ENCODE peak calls at places on chromosomes 7 and 10, in four cellular contexts. R, J, Q and T are unnamed samples.

GRCh38 chr10:114753126-114753525 is 68.5 kb upstream of the FHIP2A start:
- DNase-seq in Q (no peak), R (peak), J (no peak), T (no peak)

GRCh38 chr10:129877773-129878371 is 86.2 kb downstream of the EBF3 start:
- DNase-seq in J (no peak), R (no peak), Q (peak), T (no peak)

GRCh38 chr7:34761627-34762026 is 103.6 kb downstream of the NPSR1 start:
- DNase-seq in Q (peak), J (no peak), R (peak), T (no peak)

GRCh38 chr7:57179776-57180415 is 47.7 kb upstream of the ZNF479 start:
- DNase-seq in J (no peak), R (no peak), Q (no peak), T (no peak)

GRCh38 chr7:5661941-5662340 is 119.5 kb downstream of the RNF216 start:
- DNase-seq in R (no peak), Q (no peak), J (no peak), T (peak)

GRCh38 chr10:71367279-71367678 is 29.4 kb upstream of the CDH23 start:
- DNase-seq in R (no peak), Q (no peak), J (no peak), T (no peak)

GRCh38 chr10:22564060-22564459 is 150.3 kb downstream of the PIP4K2A start:
- DNase-seq in Q (no peak), R (no peak), J (no peak), T (no peak)

GRCh38 chr10:15262036-15262713 is 93.7 kb upstream of the NMT2 start:
- DNase-seq in J (no peak), Q (peak), R (peak), T (no peak)

GRCh38 chr7:47638679-47639306 is 56.9 kb upstream of the TNS3 start:
- DNase-seq in Q (peak), R (no peak), J (peak), T (no peak)

GRCh38 chr10:110007171-110007700 is 548 bp upstream of the ADD3 start:
- DNase-seq in Q (no peak), R (peak), J (no peak), T (peak)

GRCh38 chr7:151313857-151314256 is 27.8 kb upstream of the NUB1 start:
- DNase-seq in R (peak), Q (peak), J (no peak), T (no peak)

GRCh38 chr7:41732279-41733062 is 29.6 kb upstream of the INHBA start:
- DNase-seq in R (peak), J (no peak), Q (peak), T (no peak)

GRCh38 chr10:11168423-11169100 is 150.9 kb downstream of the CELF2 start:
- DNase-seq in Q (no peak), J (no peak), R (no peak), T (no peak)

GRCh38 chr7:38855867-38856266 is 53.1 kb downstream of the VPS41 start:
- DNase-seq in R (no peak), J (no peak), Q (peak), T (no peak)

GRCh38 chr10:17472481-17473227 is 18.3 kb upstream of the ST8SIA6 start:
- DNase-seq in J (no peak), Q (no peak), R (no peak), T (no peak)

GRCh38 chr7:38822556-38822955 is 86.4 kb downstream of the VPS41 start:
- DNase-seq in J (no peak), R (no peak), Q (no peak), T (no peak)

GRCh38 chr7:129332354-129333056 is 101.7 kb upstream of the STRIP2 start:
- DNase-seq in J (no peak), Q (peak), R (peak), T (no peak)

GRCh38 chr7:158966780-158967390 is 110.5 kb downstream of the DYNC2I1 start:
- DNase-seq in R (no peak), Q (no peak), J (no peak), T (no peak)

GRCh38 chr7:82078807-82079206 is 309.0 kb upstream of the HGF start:
- DNase-seq in Q (no peak), R (no peak), J (no peak), T (no peak)

GRCh38 chr10:1550616-1551015 is 186.7 kb downstream of the ADARB2 start:
- DNase-seq in J (no peak), Q (no peak), R (no peak), T (no peak)

GRCh38 chr7:128888756-128889095 is 21.8 kb downstream of the KCP start:
- DNase-seq in J (no peak), R (no peak), Q (no peak), T (no peak)

GRCh38 chr10:113736576-113736975 is 14.9 kb upstream of the PLEKHS1 start:
- DNase-seq in Q (peak), R (peak), J (no peak), T (no peak)

GRCh38 chr7:19930051-19930450 is 156.6 kb upstream of the TMEM196 start:
- DNase-seq in R (no peak), Q (no peak), J (no peak), T (no peak)

GRCh38 chr7:12481722-12482121 is 78.1 kb upstream of the VWDE start:
- DNase-seq in Q (no peak), R (no peak), J (no peak), T (no peak)

GRCh38 chr10:46517541-46517940 is 38.9 kb downstream of the GPRIN2 start:
- DNase-seq in Q (no peak), R (no peak), J (no peak), T (no peak)

GRCh38 chr7:34091330-34091917 is 186.1 kb downstream of the BMPER start:
- DNase-seq in R (peak), J (no peak), Q (peak), T (no peak)

GRCh38 chr7:90520484-90520883 is 51.0 kb downstream of the PTTG1IP2 start:
- DNase-seq in J (no peak), R (peak), Q (peak), T (no peak)

GRCh38 chr10:119726291-119727261 is 726 bp downstream of the INPP5F start:
- DNase-seq in R (no peak), Q (no peak), J (no peak), T (no peak)

GRCh38 chr7:96670338-96671289 is 39.0 kb downstream of the SEM1 start:
- DNase-seq in R (no peak), J (no peak), Q (no peak), T (no peak)

GRCh38 chr7:31082017-31082416 is 29.9 kb downstream of the ADCYAP1R1 start:
- DNase-seq in R (no peak), Q (no peak), J (no peak), T (no peak)

GRCh38 chr7:156919132-156919713 is 26.2 kb upstream of the LMBR1 start:
- DNase-seq in R (no peak), Q (no peak), J (no peak), T (no peak)

GRCh38 chr7:102425639-102426267 is 7.6 kb upstream of the ORAI2 start:
- DNase-seq in J (no peak), R (no peak), Q (no peak), T (peak)

GRCh38 chr7:86689363-86689762 is 45.7 kb downstream of the GRM3 start:
- DNase-seq in R (no peak), Q (no peak), J (no peak), T (no peak)
- TF ChIP-seq CTCF in R (no peak), Q (no peak), J (no peak), T (no peak)

DNA sequence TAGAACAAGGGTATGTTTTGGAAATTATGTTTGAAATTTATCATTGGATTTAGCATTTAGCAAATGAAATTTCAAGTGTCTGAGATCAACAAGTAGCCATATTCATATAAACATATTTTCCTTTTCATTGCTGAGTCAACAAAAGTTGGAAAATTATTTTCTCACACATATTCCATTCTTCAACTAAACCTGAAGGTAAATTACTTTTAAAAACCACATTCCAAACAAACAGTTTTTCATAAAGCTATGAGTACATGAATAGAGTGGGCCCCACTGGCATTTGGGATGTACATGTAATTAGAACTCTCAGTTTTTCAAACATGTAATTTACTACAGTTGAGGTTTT is 178.3 kb upstream of the MKLN1 start:
- DNase-seq in Q (no peak), J (no peak), R (no peak), T (no peak)
- TF ChIP-seq CTCF in Q (no peak), J (no peak), R (no peak), T (no peak)

DNA sequence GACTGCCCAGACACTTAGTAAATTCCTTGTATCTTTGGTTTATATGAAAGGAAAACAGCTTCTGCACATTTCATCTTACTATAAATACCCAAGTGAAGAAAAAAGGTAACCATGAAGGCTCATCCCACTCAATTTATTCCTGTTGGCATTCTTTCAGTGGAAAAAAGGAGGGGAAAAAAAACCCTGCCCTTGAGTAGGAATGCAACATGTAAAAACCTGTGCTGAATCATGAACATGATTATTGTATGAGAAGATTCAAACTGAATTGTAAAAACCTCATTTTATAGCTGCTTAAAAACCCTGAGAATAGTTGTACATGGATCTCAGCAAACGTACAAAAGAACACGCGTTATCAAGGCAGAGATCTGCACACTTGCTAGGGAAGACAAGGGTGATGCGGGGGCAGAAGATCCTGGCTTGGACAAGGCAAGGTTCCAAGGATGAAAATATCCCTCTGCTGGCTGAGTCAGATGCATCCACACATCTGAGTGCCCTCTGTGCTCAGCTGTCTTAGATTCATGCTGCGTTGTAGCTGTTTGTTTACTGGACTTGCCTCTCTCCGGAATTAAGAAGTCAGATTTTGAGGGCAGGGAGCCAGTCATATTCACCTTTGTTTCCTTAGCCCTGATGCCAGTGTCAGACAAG is 658.2 kb downstream of the PARD3 start:
- DNase-seq in J (no peak), Q (peak), R (peak), T (no peak)
- TF ChIP-seq CTCF in J (no peak), Q (peak), R (peak), T (no peak)

GRCh38 chr10:97550336-97551149 is 22.0 kb upstream of the ANKRD2 start:
- DNase-seq in R (no peak), J (no peak), Q (no peak), T (no peak)

GRCh38 chr10:97551271-97551670 is 21.3 kb upstream of the ANKRD2 start:
- DNase-seq in J (no peak), R (no peak), Q (no peak), T (no peak)

GRCh38 chr10:97548828-97549455 is 23.6 kb upstream of the ANKRD2 start:
- DNase-seq in J (no peak), Q (no peak), R (no peak), T (no peak)

GRCh38 chr10:97549587-97550322 is 22.8 kb upstream of the ANKRD2 start:
- DNase-seq in Q (peak), J (no peak), R (no peak), T (no peak)

DNA sequence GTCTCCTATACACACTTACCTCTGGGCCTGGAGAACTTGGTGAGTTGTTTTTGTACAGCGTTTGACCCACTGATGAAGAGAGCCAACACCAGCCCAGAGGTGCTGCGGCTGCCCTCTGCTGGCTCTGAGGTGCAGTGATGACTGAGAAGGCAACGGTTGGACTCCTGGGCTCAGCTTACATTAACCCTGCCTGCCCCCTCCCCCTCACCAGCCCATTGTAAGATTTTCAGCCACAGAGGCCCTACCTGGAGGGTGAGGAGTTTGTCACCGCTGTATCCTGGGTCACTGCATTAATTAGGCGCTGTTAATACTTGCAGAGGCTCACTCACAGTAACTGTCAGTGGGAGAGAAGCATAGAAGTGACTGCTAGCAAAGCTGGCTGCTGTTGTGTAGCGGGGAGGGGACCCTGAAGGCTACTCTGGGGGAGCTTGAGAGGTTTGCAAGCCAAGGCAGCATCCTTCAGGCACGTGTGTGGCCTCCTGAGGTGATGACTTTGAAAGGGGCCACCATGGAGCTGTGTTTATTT is 18.9 kb upstream of the ANKRD2 start:
- DNase-seq in R (peak), Q (peak), J (peak), T (no peak)
- TF ChIP-seq CTCF in R (peak), Q (peak), J (peak), T (peak)

DNA sequence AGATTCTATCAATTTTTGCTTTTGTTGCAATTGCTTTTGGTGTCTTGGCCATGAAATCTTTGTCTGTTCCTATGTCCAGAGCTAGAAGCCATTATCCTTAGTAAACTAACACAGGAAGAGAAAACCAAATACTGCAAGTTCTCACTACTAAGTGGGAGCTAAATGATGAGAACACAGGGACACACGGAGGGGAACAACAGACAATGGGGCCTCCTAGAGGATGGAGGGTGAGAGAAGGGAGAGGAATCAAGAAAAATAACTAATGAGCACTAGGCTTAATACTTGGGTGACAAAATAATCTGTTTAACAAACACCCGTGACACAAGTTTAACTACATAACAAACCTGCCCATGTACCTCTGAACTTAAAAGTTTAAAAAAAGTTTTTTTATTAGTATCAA is 78.2 kb downstream of the ANKRD26 start:
- DNase-seq in Q (no peak), R (no peak), J (no peak), T (no peak)
- TF ChIP-seq CTCF in Q (no peak), R (no peak), J (no peak), T (no peak)

DNA sequence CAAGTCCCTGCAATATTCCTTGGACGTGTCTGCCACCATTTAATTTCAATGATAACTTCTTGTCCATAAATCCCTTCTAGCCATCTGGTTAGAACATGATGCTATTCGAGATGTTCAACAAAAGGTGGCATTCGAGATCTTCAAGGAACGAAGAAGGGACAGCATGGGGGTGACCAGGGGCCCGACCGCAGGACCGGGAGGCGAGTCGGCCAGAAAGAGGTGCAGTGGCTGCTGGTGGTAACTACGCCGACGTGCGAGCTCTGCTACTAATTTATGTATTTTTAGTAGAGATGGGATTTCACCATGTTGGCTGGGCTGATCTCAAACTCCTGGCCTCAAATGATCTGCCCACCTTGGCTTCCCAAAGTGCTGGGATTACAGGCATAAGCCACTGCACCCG is 4.7 kb downstream of the OPTN start:
- DNase-seq in R (no peak), J (no peak), Q (no peak), T (no peak)
- TF ChIP-seq CTCF in R (no peak), J (no peak), Q (no peak), T (no peak)

DNA sequence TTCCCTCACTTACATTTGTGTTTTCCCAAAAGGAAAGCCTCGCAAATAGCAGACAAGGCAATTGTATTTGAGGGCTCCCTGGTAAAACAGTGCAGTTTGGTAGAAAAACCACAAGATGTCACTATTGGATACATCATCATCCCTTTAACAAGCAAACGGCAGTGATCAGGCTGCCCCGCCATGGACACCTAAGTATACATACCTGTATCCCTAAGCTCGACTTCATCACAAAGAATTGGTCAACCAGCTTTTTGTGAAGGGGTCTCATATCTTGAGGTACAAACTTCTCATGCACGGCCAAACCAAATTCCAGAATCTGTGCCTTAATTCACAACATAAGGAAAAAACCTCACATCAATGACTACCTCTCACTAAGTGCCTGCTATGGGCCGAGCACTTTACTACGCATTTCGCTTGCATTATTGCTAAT is 179.5 kb upstream of the IMMP2L start:
- DNase-seq in Q (peak), J (no peak), R (peak), T (peak)
- TF ChIP-seq CTCF in Q (peak), J (peak), R (peak), T (peak)

GRCh38 chr7:79320741-79321473 is 132.6 kb downstream of the MAGI2 start:
- DNase-seq in R (peak), Q (no peak), J (no peak), T (no peak)
- TF ChIP-seq CTCF in R (no peak), Q (no peak), J (no peak), T (no peak)

DNA sequence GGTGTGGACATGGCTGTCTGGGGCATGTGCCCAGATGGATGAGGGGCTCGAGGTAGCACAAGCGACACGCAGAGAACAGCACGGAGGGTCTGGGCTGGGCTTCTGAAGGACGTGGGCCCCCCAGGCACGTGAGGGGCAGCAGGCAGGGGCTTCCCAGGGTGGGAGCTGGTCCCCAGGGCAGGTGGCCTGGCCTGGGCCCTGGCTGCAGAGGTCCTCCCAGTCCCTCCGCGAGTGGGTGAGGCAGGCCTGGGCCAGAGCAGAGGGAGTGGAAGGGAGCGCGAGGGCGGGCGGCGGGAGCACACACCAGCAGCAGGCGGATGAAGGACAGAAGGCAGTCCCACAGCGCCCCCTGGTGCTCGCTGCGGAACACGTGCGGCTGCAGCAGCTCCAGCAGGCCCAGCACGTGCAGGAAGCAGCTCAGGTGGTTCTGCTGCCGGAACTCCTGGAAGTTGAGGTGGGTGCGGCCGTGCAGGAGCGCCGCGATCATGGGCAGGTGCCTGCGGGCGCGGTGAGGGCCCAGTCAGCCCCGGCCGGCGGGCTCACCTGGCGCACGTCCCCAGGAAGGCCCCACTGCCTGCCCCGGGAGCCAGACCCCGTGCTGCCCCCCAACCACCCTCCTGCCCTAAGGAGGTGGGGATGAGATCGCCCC is 14.7 kb upstream of the MICALL2 start:
- DNase-seq in R (peak), Q (peak), J (peak), T (peak)
- TF ChIP-seq CTCF in R (peak), Q (peak), J (peak), T (peak)